ENCODE peak calls at places on chromosome 19, in eight cellular contexts. W, F, S, C, H, T, D and L are unnamed samples.
A peak's percentile ranks its signal among the peaks of the same experiment; 100 is the strongest.

GRCh38 chr19:49395581-49396407 is 7.7 kb downstream of the KASH5 start:
- DNase-seq in C (no peak), W (no peak), F (no peak), T (no peak), H (no peak), D (no peak), S (no peak), L (no peak)

GRCh38 chr19:11570039-11570462 is 7.4 kb downstream of the ACP5 start:
- DNase-seq in S (no peak), F (no peak), T (no peak), H (no peak), C (no peak), D (no peak), W (no peak), L (no peak)

GRCh38 chr19:28711401-28711800 is 501.6 kb downstream of the UQCRFS1 start:
- DNase-seq in S (no peak), F (no peak), H (no peak), W (no peak), C (no peak), D (no peak), T (no peak), L (no peak)

GRCh38 chr19:6042776-6043726 is 65.1 kb upstream of the RANBP3 start:
- DNase-seq in C (no peak), D (no peak), H (peak; percentile 33), T (no peak), W (no peak), F (no peak), S (no peak), L (no peak)

GRCh38 chr19:1252221-1252817 is 3.9 kb downstream of the MIDN start:
- DNase-seq in F (no peak), T (peak; percentile 98), S (peak; percentile 98), W (peak; percentile 81), D (peak; percentile 43), C (peak; percentile 59), H (peak; percentile 83), L (peak; percentile 83)

GRCh38 chr19:56966225-56966696 is 125.7 kb upstream of the PEG3 start:
- DNase-seq in S (no peak), H (no peak), T (no peak), F (no peak), D (no peak), W (no peak), C (no peak), L (no peak)

GRCh38 chr19:41862445-41862986 is 2.5 kb downstream of the RPS19 start:
- DNase-seq in D (no peak), S (no peak), W (no peak), C (no peak), F (no peak), T (no peak), H (no peak), L (no peak)

GRCh38 chr19:55703790-55704215 is 28.8 kb downstream of the EPN1 start:
- DNase-seq in W (peak; percentile 54), D (no peak), T (peak; percentile 45), S (peak; percentile 20), F (peak; percentile 59), C (peak; percentile 12), H (peak; percentile 50), L (no peak)

GRCh38 chr19:4773047-4773640 is 18.4 kb upstream of the FEM1A start:
- DNase-seq in W (no peak), D (no peak), S (no peak), C (no peak), T (no peak), H (no peak), F (no peak), L (no peak)

GRCh38 chr19:42281175-42282035 is 12.4 kb downstream of the CIC start:
- DNase-seq in C (no peak), F (no peak), T (peak; percentile 38), W (no peak), S (peak; percentile 65), H (peak; percentile 56), D (no peak), L (no peak)

GRCh38 chr19:6287269-6287885 is 7.6 kb upstream of the MLLT1 start:
- DNase-seq in T (no peak), D (no peak), F (no peak), W (no peak), C (no peak), H (no peak), S (peak; percentile 26), L (no peak)

GRCh38 chr19:51456541-51457290 is 1.5 kb downstream of the SIGLEC8 start:
- DNase-seq in H (no peak), W (no peak), C (no peak), D (no peak), F (no peak), S (no peak), T (no peak), L (no peak)

GRCh38 chr19:3336680-3337523 is 29.5 kb upstream of the NFIC start:
- DNase-seq in D (no peak), F (no peak), W (peak; percentile 65), T (peak; percentile 83), S (peak; percentile 94), H (peak; percentile 98), C (no peak), L (peak; percentile 70)

GRCh38 chr19:31406106-31406505 is 56.9 kb upstream of the TSHZ3 start:
- DNase-seq in T (no peak), C (no peak), F (no peak), W (no peak), H (no peak), D (no peak), S (no peak), L (no peak)